ENCODE peak calls at places on chromosomes 2 and 18, in eight cellular contexts. U, N, A, J, X, M, R and T are unnamed samples.

GRCh38 chr18:76558881-76559667 is 64.0 kb upstream of the ZNF516 start:
- DNase-seq in N (no peak), U (no peak), X (no peak), J (no peak), R (no peak), M (peak; percentile 42), A (no peak), T (no peak)

GRCh38 chr2:30721668-30722647 is 85.3 kb downstream of the CAPN13 start:
- DNase-seq in M (no peak), U (no peak), X (peak; percentile 18), J (no peak), R (no peak), A (no peak), N (no peak), T (no peak)

GRCh38 chr18:69882965-69883668 is 64.6 kb downstream of the CD226 start:
- DNase-seq in X (no peak), J (no peak), R (no peak), U (no peak), A (no peak), N (no peak), M (no peak), T (no peak)

GRCh38 chr2:188415754-188416083 is 124.0 kb downstream of the GULP1 start:
- DNase-seq in A (no peak), X (no peak), N (no peak), R (no peak), J (no peak), U (no peak), M (no peak), T (no peak)

GRCh38 chr2:177161741-177162440 is 50.7 kb upstream of the HNRNPA3 start:
- DNase-seq in X (no peak), U (no peak), M (no peak), R (no peak), N (no peak), A (no peak), J (no peak), T (peak; percentile 50)

GRCh38 chr2:236168110-236169067 is at the start of gene GBX2:
- DNase-seq in X (no peak), U (peak; percentile 91), N (no peak), J (no peak), A (peak; percentile 99), M (peak; percentile 28), R (no peak), T (peak; percentile 48)

GRCh38 chr2:232545511-232546375 is 4.6 kb downstream of the TIGD1 start:
- DNase-seq in R (no peak), X (no peak), J (no peak), N (no peak), U (no peak), M (no peak), A (no peak), T (no peak)

GRCh38 chr18:34330308-34330707 is 105.6 kb upstream of the NOL4 start:
- DNase-seq in A (no peak), N (no peak), J (no peak), M (no peak), R (no peak), U (no peak), X (no peak), T (no peak)

GRCh38 chr18:68608861-68609465 is 105.9 kb downstream of the TMX3 start:
- DNase-seq in J (no peak), U (no peak), X (no peak), A (no peak), N (no peak), M (no peak), R (no peak), T (no peak)

GRCh38 chr2:115161531-115162453 is 719.4 kb downstream of the DPP10 start:
- DNase-seq in U (peak; percentile 81), A (peak; percentile 77), X (peak; percentile 30), J (no peak), R (no peak), N (no peak), M (peak; percentile 70), T (no peak)
- H3K4me3 ChIP-seq in U (peak overlapping the region; percentile 39), A (peak overlapping the region; percentile 74), X (peak overlapping the region; percentile 40), J (no peak overlapping the region), R (peak overlapping the region; percentile 56), N (no peak overlapping the region), M (peak overlapping the region; percentile 64), T (no peak overlapping the region)

GRCh38 chr2:65409045-65409444 is 23.4 kb downstream of the SPRED2 start:
- DNase-seq in N (no peak), M (no peak), X (no peak), R (no peak), U (no peak), J (no peak), A (no peak), T (no peak)
- H3K4me3 ChIP-seq in N (no peak overlapping the region), M (no peak overlapping the region), X (no peak overlapping the region), R (no peak overlapping the region), U (no peak overlapping the region), J (no peak overlapping the region), A (no peak overlapping the region), T (no peak overlapping the region)

DNA sequence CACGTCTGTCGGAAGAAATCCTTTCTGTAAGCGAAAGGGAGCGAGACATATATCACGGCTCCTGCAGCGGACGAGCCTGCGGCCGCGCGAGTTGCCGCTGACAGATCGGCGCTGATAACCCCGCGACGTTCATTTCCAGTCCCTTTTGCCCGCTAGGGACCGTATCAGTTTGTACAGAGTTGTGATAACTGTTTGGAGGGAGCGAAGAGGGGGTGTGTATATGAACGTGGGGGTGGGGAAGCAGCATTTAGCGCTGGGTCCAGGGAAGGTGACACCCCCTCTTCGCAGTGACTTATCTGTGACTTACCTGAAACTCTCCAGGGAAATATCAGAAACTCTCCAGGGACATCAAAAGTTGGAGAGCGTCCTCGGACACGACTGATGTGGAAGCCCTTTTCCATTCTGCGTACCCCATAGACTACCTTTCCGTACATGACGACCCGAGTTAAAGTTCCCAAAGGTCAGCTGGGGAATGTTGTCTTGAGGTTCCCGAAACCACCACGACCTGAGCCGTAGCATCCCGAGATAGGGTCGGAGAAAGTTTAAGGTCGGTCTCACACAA is 948 bp upstream of the GATA6 start:
- DNase-seq in N (no peak), A (peak; percentile 60), X (peak; percentile 72), U (peak; percentile 90), M (peak; percentile 56), R (no peak), J (no peak), T (no peak)
- H3K4me3 ChIP-seq in N (peak overlapping the region; percentile 30), A (peak overlapping the region; percentile 61), X (peak overlapping the region; percentile 80), U (peak overlapping the region; percentile 99), M (peak overlapping the region; percentile 82), R (peak overlapping the region; percentile 99), J (no peak overlapping the region), T (peak overlapping the region; percentile 84)

GRCh38 chr18:49652841-49653240 is 91.0 kb downstream of the LIPG start:
- DNase-seq in J (no peak), R (no peak), N (no peak), A (no peak), U (peak; percentile 59), X (no peak), M (no peak), T (no peak)
- H3K4me3 ChIP-seq in J (no peak overlapping the region), R (peak overlapping the region; percentile 9), N (peak overlapping the region; percentile 16), A (no peak overlapping the region), U (no peak overlapping the region), X (no peak overlapping the region), M (no peak overlapping the region), T (no peak overlapping the region)

DNA sequence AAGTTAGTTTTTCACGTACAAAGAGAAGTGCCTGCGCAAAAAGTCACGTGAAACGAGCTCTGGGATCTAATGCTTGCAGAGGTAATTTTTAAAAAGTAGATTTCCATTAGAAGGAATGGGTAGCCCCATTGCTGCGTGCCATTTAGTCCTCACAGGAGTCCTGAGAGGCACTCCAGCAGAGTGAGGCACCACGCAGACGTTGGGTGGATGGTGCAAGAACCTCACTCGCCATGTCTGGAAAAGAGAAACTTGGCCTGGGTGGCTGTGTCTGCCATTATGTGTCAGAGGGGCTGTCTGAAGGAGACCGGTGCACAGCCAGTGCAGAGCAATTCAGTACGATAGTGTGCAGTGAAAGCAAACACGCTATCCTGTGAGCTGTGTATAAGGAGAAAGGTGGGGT is 1.8 kb upstream of the HDAC4 start:
- DNase-seq in M (no peak), A (no peak), X (no peak), J (no peak), U (no peak), N (no peak), R (no peak), T (no peak)
- H3K4me3 ChIP-seq in M (no peak overlapping the region), A (no peak overlapping the region), X (no peak overlapping the region), J (no peak overlapping the region), U (no peak overlapping the region), N (no peak overlapping the region), R (peak overlapping the region; percentile 83), T (no peak overlapping the region)

GRCh38 chr2:15944325-15945017 is 4.1 kb downstream of the MYCN start:
- DNase-seq in J (no peak), N (no peak), A (no peak), X (no peak), U (no peak), M (no peak), R (no peak), T (no peak)
- H3K4me3 ChIP-seq in J (no peak overlapping the region), N (no peak overlapping the region), A (peak overlapping the region; percentile 95), X (no peak overlapping the region), U (no peak overlapping the region), M (no peak overlapping the region), R (peak overlapping the region; percentile 73), T (no peak overlapping the region)

DNA sequence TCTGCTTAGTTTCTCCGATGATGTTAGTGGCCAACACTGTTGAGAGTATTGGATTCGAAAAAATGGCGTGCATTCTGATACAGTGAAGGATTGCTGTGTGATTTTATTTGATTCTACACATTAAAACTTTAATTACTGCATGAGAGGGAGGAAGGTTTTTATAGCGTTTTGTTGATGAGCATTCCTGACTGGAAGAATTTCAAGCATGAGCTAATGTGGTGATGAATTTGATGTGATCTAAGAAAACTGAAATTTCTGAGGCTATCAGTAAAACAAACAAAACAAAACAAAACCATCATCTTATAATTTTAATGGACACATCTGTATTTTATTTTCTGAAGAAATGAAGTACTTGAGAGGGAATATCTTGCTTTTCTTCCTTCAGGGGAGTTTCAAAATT is 59.6 kb downstream of the ITGB6 start:
- DNase-seq in U (no peak), A (no peak), R (no peak), M (no peak), J (no peak), N (no peak), X (no peak), T (peak; percentile 28)
- H3K4me3 ChIP-seq in U (no peak overlapping the region), A (no peak overlapping the region), R (no peak overlapping the region), M (no peak overlapping the region), J (no peak overlapping the region), N (no peak overlapping the region), X (no peak overlapping the region), T (no peak overlapping the region)

GRCh38 chr2:106130251-106130998 is 63.7 kb downstream of the UXS1 start:
- DNase-seq in N (no peak), J (no peak), A (no peak), M (no peak), R (no peak), X (no peak), U (peak; percentile 23), T (no peak)
- H3K4me3 ChIP-seq in N (peak overlapping the region; percentile 33), J (no peak overlapping the region), A (peak overlapping the region; percentile 10), M (no peak overlapping the region), R (peak overlapping the region; percentile 23), X (peak overlapping the region; percentile 23), U (no peak overlapping the region), T (no peak overlapping the region)

GRCh38 chr2:44618378-44619023 is 256.8 kb downstream of the CAMKMT start:
- DNase-seq in U (no peak), R (no peak), N (no peak), J (no peak), A (no peak), X (no peak), M (no peak), T (no peak)
- H3K4me3 ChIP-seq in U (no peak overlapping the region), R (no peak overlapping the region), N (no peak overlapping the region), J (no peak overlapping the region), A (no peak overlapping the region), X (no peak overlapping the region), M (no peak overlapping the region), T (no peak overlapping the region)